ENCODE peak calls at places on chromosomes 1 and 21, in seven cellular contexts. B, E, G, N, R, D and C are unnamed samples.

GRCh38 chr1:91744973-91745648 is 140.8 kb downstream of the TGFBR3 start:
- DNase-seq in N (no peak), E (peak; percentile 61), G (no peak), D (no peak), R (no peak), B (no peak), C (no peak)

GRCh38 chr1:150152182-150152536 is 2.4 kb downstream of the PLEKHO1 start:
- DNase-seq in D (no peak), G (no peak), B (no peak), N (no peak), E (no peak), R (no peak), C (no peak)

GRCh38 chr1:32464191-32464715 is 619 bp upstream of the ZBTB8B start:
- DNase-seq in R (no peak), N (no peak), E (no peak), G (no peak), B (peak; percentile 8), D (no peak), C (peak; percentile 7)

GRCh38 chr1:56302878-56303277 is 276.5 kb downstream of the PLPP3 start:
- DNase-seq in R (no peak), B (no peak), G (no peak), N (no peak), E (no peak), D (no peak), C (no peak)

GRCh38 chr1:21586926-21587601 is 77.8 kb downstream of the ALPL start:
- DNase-seq in N (no peak), D (no peak), B (no peak), E (peak; percentile 71), G (no peak), R (peak; percentile 25), C (no peak)

GRCh38 chr1:185396126-185396525 is 79.1 kb upstream of the IVNS1ABP start:
- DNase-seq in D (no peak), R (no peak), B (no peak), E (no peak), N (no peak), G (no peak), C (no peak)

GRCh38 chr1:19863804-19864203 is 18.4 kb upstream of the OTUD3 start:
- DNase-seq in G (no peak), R (no peak), N (no peak), D (no peak), E (peak; percentile 66), B (no peak), C (no peak)

GRCh38 chr1:165129568-165130164 is 226.8 kb downstream of the LMX1A start:
- DNase-seq in D (no peak), N (peak; percentile 59), E (peak; percentile 35), G (peak; percentile 9), B (peak; percentile 72), R (peak; percentile 63), C (peak; percentile 84)

GRCh38 chr1:31084782-31085569 is 19.5 kb upstream of the PUM1 start:
- DNase-seq in G (no peak), R (no peak), E (no peak), N (no peak), D (no peak), B (no peak), C (no peak)

GRCh38 chr1:16267690-16268180 is 30.8 kb upstream of the CPLANE2 start:
- DNase-seq in G (no peak), D (no peak), N (no peak), B (no peak), R (no peak), E (no peak), C (no peak)

GRCh38 chr1:53470155-53470554 is 11.0 kb downstream of the DMRTB1 start:
- DNase-seq in D (no peak), R (peak; percentile 53), B (peak; percentile 97), N (no peak), G (peak; percentile 55), E (peak; percentile 72), C (peak; percentile 98)

GRCh38 chr1:98371767-98372166 is 289.8 kb upstream of the SNX7 start:
- DNase-seq in N (no peak), R (no peak), G (no peak), B (no peak), E (no peak), D (no peak), C (no peak)

GRCh38 chr1:84700065-84700464 is 9.8 kb upstream of the SSX2IP start:
- DNase-seq in N (peak; percentile 32), D (no peak), E (no peak), R (no peak), G (no peak), B (no peak), C (no peak)

GRCh38 chr1:16127676-16128337 is 28.1 kb downstream of the EPHA2 start:
- DNase-seq in N (no peak), G (no peak), D (no peak), B (no peak), R (no peak), E (peak; percentile 53), C (no peak)

GRCh38 chr1:58095183-58095582 is 451.3 kb downstream of the OMA1 start:
- DNase-seq in G (no peak), E (no peak), R (no peak), D (no peak), N (no peak), B (no peak), C (no peak)

GRCh38 chr1:115648717-115649691 is 7.2 kb downstream of the VANGL1 start:
- DNase-seq in D (no peak), E (no peak), B (no peak), N (no peak), G (no peak), R (no peak), C (no peak)

GRCh38 chr1:8371372-8371991 is 53.6 kb downstream of the SLC45A1 start:
- DNase-seq in R (no peak), B (no peak), N (no peak), G (no peak), D (no peak), E (no peak), C (no peak)

DNA sequence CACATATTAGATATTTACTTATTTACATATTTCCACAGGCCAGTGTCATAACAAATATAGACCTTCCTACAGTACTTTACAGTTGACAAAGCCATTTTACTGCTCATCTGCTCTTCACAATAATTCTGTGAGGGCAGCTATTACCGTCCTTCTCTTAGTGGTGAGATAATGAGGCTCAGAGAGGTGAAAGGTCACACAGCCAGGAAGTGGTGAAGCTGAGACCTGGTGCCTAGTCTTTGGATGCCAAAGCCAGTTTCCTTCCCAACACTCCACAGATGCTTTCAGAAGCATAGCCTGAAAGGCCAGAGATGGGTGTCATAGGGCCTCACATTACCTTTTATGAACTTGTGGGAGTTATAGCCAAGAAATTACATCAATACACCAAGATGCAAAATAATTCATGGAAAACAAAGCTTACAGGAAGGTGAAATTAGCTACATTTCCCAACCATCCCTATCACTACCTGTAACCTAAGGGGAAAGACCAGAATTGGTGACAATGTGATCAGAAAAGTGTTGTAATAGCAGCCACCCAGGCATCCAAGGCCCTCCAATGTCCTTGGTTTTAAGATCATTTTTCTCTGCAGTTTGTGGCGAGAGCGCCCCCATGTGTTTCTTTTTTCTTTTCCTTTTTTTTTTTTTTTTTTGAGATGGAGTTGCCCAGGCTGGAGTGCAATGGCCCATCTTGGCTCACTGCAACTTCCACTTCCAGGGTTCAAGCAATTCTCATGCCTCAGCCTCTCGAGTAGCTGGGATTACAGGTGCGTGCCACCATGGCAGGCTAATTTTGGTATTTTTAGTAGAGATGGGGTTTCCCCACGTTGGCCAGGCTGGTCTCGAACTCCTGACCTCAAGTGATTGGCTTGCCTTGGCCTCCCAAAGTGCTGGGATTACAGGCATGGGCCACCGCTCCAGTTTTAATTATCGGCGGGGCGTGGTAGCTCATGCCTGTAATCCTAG is 26.5 kb upstream of the RPL11 start:
- DNase-seq in G (no peak), R (no peak), D (no peak), E (peak; percentile 32), B (no peak), N (peak; percentile 14), C (peak; percentile 17)
- TF ChIP-seq CTCF in G (peak; percentile 24), R (no peak), D (peak; percentile 29), E (peak; percentile 45), B (peak; percentile 57), N (no peak), C (peak; percentile 77)

GRCh38 chr1:23215751-23216449 is 1.4 kb downstream of the HTR1D start:
- DNase-seq in D (no peak), B (no peak), R (no peak), N (no peak), G (no peak), E (no peak), C (no peak)

GRCh38 chr1:23214640-23215039 is 2.7 kb downstream of the HTR1D start:
- DNase-seq in R (no peak), E (no peak), B (no peak), D (no peak), G (no peak), N (no peak), C (no peak)

GRCh38 chr1:23217421-23218115 is at the start of gene HTR1D:
- DNase-seq in R (peak; percentile 14), N (no peak), B (no peak), E (no peak), G (no peak), D (no peak), C (peak; percentile 37)

GRCh38 chr1:23215291-23215690 is 2.0 kb downstream of the HTR1D start:
- DNase-seq in B (no peak), D (no peak), E (no peak), G (no peak), R (no peak), N (no peak), C (no peak)

GRCh38 chr1:23216771-23217420 is 406 bp downstream of the HTR1D start:
- DNase-seq in E (no peak), R (no peak), D (no peak), G (no peak), B (peak; percentile 43), N (no peak), C (peak; percentile 62)
- TF ChIP-seq CTCF in E (peak; percentile 32), R (peak; percentile 56), D (peak; percentile 67), G (peak; percentile 54), B (peak; percentile 87), N (no peak), C (peak; percentile 95)

DNA sequence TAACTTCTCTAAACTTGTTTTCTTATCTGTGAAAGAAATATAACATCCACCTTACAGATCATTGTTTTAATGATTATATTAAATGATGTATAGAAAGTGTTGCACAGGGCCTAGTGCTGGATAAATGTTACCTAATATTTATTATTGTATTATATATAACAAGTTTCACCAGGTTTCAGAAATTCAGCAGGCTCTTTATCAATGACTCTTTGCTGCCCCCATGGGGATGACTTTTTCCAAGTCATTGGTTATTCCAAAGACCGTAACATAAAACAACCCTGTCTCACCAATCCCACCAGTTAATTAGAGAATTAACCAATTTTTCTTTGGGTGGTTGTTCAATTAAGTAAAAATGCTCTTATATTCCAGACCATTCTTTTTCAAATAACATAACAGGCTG is 7.3 kb upstream of the DEDD start:
- DNase-seq in N (peak; percentile 66), D (no peak), R (no peak), E (peak; percentile 53), B (peak; percentile 41), G (peak; percentile 35), C (peak; percentile 58)
- TF ChIP-seq CTCF in N (peak; percentile 18), D (peak; percentile 53), R (peak; percentile 39), E (peak; percentile 70), B (peak; percentile 72), G (peak; percentile 61), C (peak; percentile 64)

GRCh38 chr21:34857874-34858273 is 189.1 kb downstream of the CLIC6 start:
- DNase-seq in G (no peak), B (no peak), E (no peak), R (no peak), N (no peak), D (no peak), C (no peak)
- TF ChIP-seq CTCF in G (no peak), B (peak; percentile 40), E (peak; percentile 32), R (no peak), N (no peak), D (no peak), C (peak; percentile 40)

DNA sequence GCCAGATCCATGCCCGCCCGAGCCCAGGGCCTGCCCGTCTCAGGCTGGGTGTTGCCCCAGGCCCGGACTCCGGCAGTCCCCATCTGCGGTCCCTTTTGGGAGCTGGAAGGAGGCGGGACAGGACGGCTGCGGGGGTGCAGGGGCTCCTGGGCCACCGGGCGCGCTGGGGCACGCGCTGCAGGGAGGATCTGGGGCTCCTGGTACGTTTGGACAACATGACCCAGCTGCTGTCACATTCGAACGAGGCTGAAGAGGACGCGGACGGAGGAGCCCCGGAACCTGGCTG is 6.6 kb upstream of the CALML6 start:
- DNase-seq in G (no peak), R (no peak), E (no peak), N (no peak), D (no peak), B (no peak), C (no peak)
- TF ChIP-seq CTCF in G (no peak), R (no peak), E (no peak), N (no peak), D (no peak), B (no peak), C (no peak)